ENCODE peak calls at places on chromosomes 7 and 10, in five cellular contexts. Z is AG04450, Q is endothelial cell, N is cardiac fibroblast, J is NCI-H2171 treated with DMSO at 0.1 percent for 48 hours. S is an unnamed sample.

GRCh38 chr10:122853665-122854313 is 8.1 kb upstream of the CUZD1 start:
- DNase-seq in Z (no peak), Q (no peak), N (no peak), J (no peak), S (peak; percentile 14)

GRCh38 chr7:105408791-105409410 is 20.2 kb upstream of the SRPK2 start:
- DNase-seq in Z (no peak), Q (no peak), N (no peak), J (no peak), S (no peak)

GRCh38 chr7:27804139-27804538 is 64.2 kb downstream of the TAX1BP1 start:
- DNase-seq in Z (no peak), Q (no peak), N (no peak), J (no peak), S (no peak)

GRCh38 chr10:3099291-3100092 is 32.1 kb downstream of the PFKP start:
- DNase-seq in Z (peak; percentile 46), Q (no peak), N (peak; percentile 91), J (no peak), S (no peak)

GRCh38 chr7:134113655-134114054 is 13.5 kb upstream of the LRGUK start:
- DNase-seq in Z (no peak), Q (no peak), N (no peak), J (no peak), S (no peak)

GRCh38 chr10:124145109-124145860 is 51.9 kb upstream of the CHST15 start:
- DNase-seq in Z (no peak), Q (peak; percentile 22), N (peak; percentile 88), J (no peak), S (no peak)

GRCh38 chr10:63504145-63504881 is 16.9 kb upstream of the REEP3 start:
- DNase-seq in Z (no peak), Q (no peak), N (no peak), J (peak; percentile 28), S (no peak)

GRCh38 chr10:122663516-122664130 is 36.0 kb downstream of the C10orf120 start:
- DNase-seq in Z (no peak), Q (no peak), N (no peak), J (no peak), S (no peak)

GRCh38 chr7:158428842-158429753 is 158.5 kb downstream of the PTPRN2 start:
- DNase-seq in Z (no peak), Q (no peak), N (no peak), J (no peak), S (no peak)

GRCh38 chr10:132538790-132539421 is 1.3 kb downstream of the INPP5A start:
- DNase-seq in Z (no peak), Q (no peak), N (no peak), J (no peak), S (no peak)

GRCh38 chr10:3763035-3763456 is 22.0 kb downstream of the KLF6 start:
- DNase-seq in Z (no peak), Q (no peak), N (no peak), J (no peak), S (no peak)

GRCh38 chr7:51141451-51141971 is 175.1 kb downstream of the COBL start:
- DNase-seq in Z (peak; percentile 1), Q (peak; percentile 22), N (peak; percentile 68), J (peak; percentile 44), S (no peak)

GRCh38 chr7:78115876-78116275 is 317.3 kb downstream of the PHTF2 start:
- DNase-seq in Z (no peak), Q (no peak), N (no peak), J (no peak), S (no peak)

GRCh38 chr10:35447693-35448407 is 111.5 kb downstream of the CCNY start:
- DNase-seq in Z (no peak), Q (no peak), N (peak; percentile 90), J (peak; percentile 86), S (peak; percentile 18)

GRCh38 chr10:12707461-12708185 is 293.9 kb downstream of the CCDC3 start:
- DNase-seq in Z (peak; percentile 91), Q (peak; percentile 40), N (peak; percentile 90), J (peak; percentile 44), S (no peak)

GRCh38 chr10:36779238-36779846 is 346.1 kb upstream of the ANKRD30A start:
- DNase-seq in Z (peak; percentile 64), Q (peak; percentile 51), N (peak; percentile 86), J (peak; percentile 81), S (no peak)

GRCh38 chr7:32476816-32477648 is 13.1 kb downstream of the LSM5 start:
- DNase-seq in Z (no peak), Q (no peak), N (no peak), J (peak; percentile 46), S (no peak)

GRCh38 chr10:10141983-10142382 is 875.7 kb upstream of the CELF2 start:
- DNase-seq in Z (no peak), Q (no peak), N (no peak), J (no peak), S (no peak)

GRCh38 chr10:53903756-53904155 is 897.3 kb downstream of the PCDH15 start:
- DNase-seq in Z (no peak), Q (no peak), N (no peak), J (no peak), S (no peak)

GRCh38 chr10:114520453-114520852 is 116.2 kb upstream of the AFAP1L2 start:
- DNase-seq in Z (no peak), Q (no peak), N (peak; percentile 72), J (no peak), S (no peak)

S was measured in CD4-positive, CD25-positive, alpha-beta regulatory T cell.